ENCODE peak calls at places on chromosome 12, in six cellular contexts. One of them, this sample, is unnamed.

GRCh38 chr12:96193725-96194571 is at the start of gene ELK3:
- DNase-seq in HCT116: no peak
- DNase-seq in IMR-90: peak
- DNase-seq in Peyer's patch: peak
- DNase-seq in ovary: peak
- DNase-seq in stomach: peak
- DNase-seq in this sample: peak

GRCh38 chr12:7907009-7907408 is 29.0 kb downstream of the SLC2A3 start:
- DNase-seq in HCT116: peak
- DNase-seq in IMR-90: peak
- DNase-seq in Peyer's patch: no peak
- DNase-seq in ovary: no peak
- DNase-seq in stomach: peak
- DNase-seq in this sample: peak

GRCh38 chr12:57739914-57740538 is 1.5 kb upstream of the AGAP2 start:
- DNase-seq in HCT116: no peak
- DNase-seq in IMR-90: no peak
- DNase-seq in Peyer's patch: no peak
- DNase-seq in ovary: no peak
- DNase-seq in stomach: no peak
- DNase-seq in this sample: no peak

GRCh38 chr12:105671720-105672119 is 341.2 kb downstream of the C12orf75 start:
- DNase-seq in HCT116: no peak
- DNase-seq in IMR-90: peak
- DNase-seq in Peyer's patch: no peak
- DNase-seq in ovary: no peak
- DNase-seq in stomach: no peak
- DNase-seq in this sample: no peak

GRCh38 chr12:124921200-124922008 is 7.0 kb upstream of the UBC start:
- DNase-seq in HCT116: no peak
- DNase-seq in IMR-90: peak
- DNase-seq in Peyer's patch: peak
- DNase-seq in ovary: peak
- DNase-seq in stomach: peak
- DNase-seq in this sample: no peak

GRCh38 chr12:14961466-14962155 is at the start of gene ARHGDIB:
- DNase-seq in HCT116: no peak
- DNase-seq in IMR-90: no peak
- DNase-seq in Peyer's patch: peak
- DNase-seq in ovary: no peak
- DNase-seq in stomach: peak
- DNase-seq in this sample: peak

GRCh38 chr12:59484575-59484974 is 111.3 kb upstream of the SLC16A7 start:
- DNase-seq in HCT116: no peak
- DNase-seq in IMR-90: no peak
- DNase-seq in Peyer's patch: no peak
- DNase-seq in ovary: no peak
- DNase-seq in stomach: no peak
- DNase-seq in this sample: no peak

GRCh38 chr12:21818627-21819026 is 44.1 kb upstream of the KCNJ8 start:
- DNase-seq in HCT116: no peak
- DNase-seq in IMR-90: peak
- DNase-seq in Peyer's patch: no peak
- DNase-seq in ovary: no peak
- DNase-seq in stomach: no peak
- DNase-seq in this sample: no peak

GRCh38 chr12:123951467-123951866 is 21.2 kb downstream of the CCDC92 start:
- DNase-seq in HCT116: no peak
- DNase-seq in IMR-90: no peak
- DNase-seq in Peyer's patch: no peak
- DNase-seq in ovary: no peak
- DNase-seq in stomach: no peak
- DNase-seq in this sample: no peak

GRCh38 chr12:4286228-4286627 is 12.7 kb downstream of the CCND2 start:
- DNase-seq in HCT116: no peak
- DNase-seq in IMR-90: no peak
- DNase-seq in Peyer's patch: no peak
- DNase-seq in ovary: no peak
- DNase-seq in stomach: no peak
- DNase-seq in this sample: no peak

GRCh38 chr12:124667671-124668337 is 100.4 kb upstream of the NCOR2 start:
- DNase-seq in HCT116: no peak
- DNase-seq in IMR-90: no peak
- DNase-seq in Peyer's patch: no peak
- DNase-seq in ovary: no peak
- DNase-seq in stomach: peak
- DNase-seq in this sample: no peak

GRCh38 chr12:123948401-123949117 is 24.1 kb downstream of the CCDC92 start:
- DNase-seq in HCT116: no peak
- DNase-seq in IMR-90: no peak
- DNase-seq in Peyer's patch: no peak
- DNase-seq in ovary: no peak
- DNase-seq in stomach: no peak
- DNase-seq in this sample: no peak

GRCh38 chr12:100987552-100988277 is 193.1 kb downstream of the ANO4 start:
- DNase-seq in HCT116: peak
- DNase-seq in IMR-90: peak
- DNase-seq in Peyer's patch: no peak
- DNase-seq in ovary: peak
- DNase-seq in stomach: no peak
- DNase-seq in this sample: no peak

GRCh38 chr12:10716704-10717315 is 6.3 kb downstream of the YBX3 start:
- DNase-seq in HCT116: peak
- DNase-seq in IMR-90: peak
- DNase-seq in Peyer's patch: peak
- DNase-seq in ovary: peak
- DNase-seq in stomach: peak
- DNase-seq in this sample: no peak

GRCh38 chr12:78155546-78155945 is 324.9 kb downstream of the NAV3 start:
- DNase-seq in HCT116: no peak
- DNase-seq in IMR-90: peak
- DNase-seq in Peyer's patch: no peak
- DNase-seq in ovary: no peak
- DNase-seq in stomach: no peak
- DNase-seq in this sample: no peak

GRCh38 chr12:49121047-49121696 is 10.0 kb downstream of the TUBA1B start:
- DNase-seq in HCT116: peak
- DNase-seq in IMR-90: peak
- DNase-seq in Peyer's patch: no peak
- DNase-seq in ovary: no peak
- DNase-seq in stomach: peak
- DNase-seq in this sample: no peak

GRCh38 chr12:66756631-66757030 is 77.8 kb upstream of the GRIP1 start:
- DNase-seq in HCT116: no peak
- DNase-seq in IMR-90: no peak
- DNase-seq in Peyer's patch: no peak
- DNase-seq in ovary: no peak
- DNase-seq in stomach: no peak
- DNase-seq in this sample: no peak

GRCh38 chr12:40145896-40146295 is 40.0 kb upstream of the SLC2A13 start:
- DNase-seq in HCT116: no peak
- DNase-seq in IMR-90: no peak
- DNase-seq in Peyer's patch: no peak
- DNase-seq in ovary: no peak
- DNase-seq in stomach: no peak
- DNase-seq in this sample: peak

GRCh38 chr12:15520083-15520482 is 197.8 kb downstream of the PTPRO start:
- DNase-seq in HCT116: no peak
- DNase-seq in IMR-90: no peak
- DNase-seq in Peyer's patch: no peak
- DNase-seq in ovary: no peak
- DNase-seq in stomach: no peak
- DNase-seq in this sample: no peak

GRCh38 chr12:129074379-129074778 is 221.1 kb downstream of the GLT1D1 start:
- DNase-seq in HCT116: no peak
- DNase-seq in IMR-90: no peak
- DNase-seq in Peyer's patch: no peak
- DNase-seq in ovary: no peak
- DNase-seq in stomach: no peak
- DNase-seq in this sample: no peak

GRCh38 chr12:63098851-63099250 is 52.1 kb downstream of the AVPR1A start:
- DNase-seq in HCT116: no peak
- DNase-seq in IMR-90: no peak
- DNase-seq in Peyer's patch: no peak
- DNase-seq in ovary: no peak
- DNase-seq in stomach: no peak
- DNase-seq in this sample: peak

GRCh38 chr12:23757541-23757962 is 191.9 kb downstream of the SOX5 start:
- DNase-seq in HCT116: no peak
- DNase-seq in IMR-90: no peak
- DNase-seq in Peyer's patch: no peak
- DNase-seq in ovary: no peak
- DNase-seq in stomach: no peak
- DNase-seq in this sample: no peak

GRCh38 chr12:1836854-1837411 is 16.6 kb downstream of the LRTM2 start:
- DNase-seq in HCT116: no peak
- DNase-seq in IMR-90: no peak
- DNase-seq in Peyer's patch: no peak
- DNase-seq in ovary: no peak
- DNase-seq in stomach: no peak
- DNase-seq in this sample: no peak

GRCh38 chr12:107467716-107468115 is 217.9 kb upstream of the PWP1 start:
- DNase-seq in HCT116: no peak
- DNase-seq in IMR-90: peak
- DNase-seq in Peyer's patch: no peak
- DNase-seq in ovary: no peak
- DNase-seq in stomach: no peak
- DNase-seq in this sample: no peak

GRCh38 chr12:117363263-117363662 is 1.8 kb upstream of the NOS1 start:
- DNase-seq in HCT116: no peak
- DNase-seq in IMR-90: no peak
- DNase-seq in Peyer's patch: no peak
- DNase-seq in ovary: no peak
- DNase-seq in stomach: no peak
- DNase-seq in this sample: no peak

GRCh38 chr12:27012239-27012981 is 1.8 kb downstream of the TM7SF3 start:
- DNase-seq in HCT116: no peak
- DNase-seq in IMR-90: no peak
- DNase-seq in Peyer's patch: no peak
- DNase-seq in ovary: no peak
- DNase-seq in stomach: no peak
- DNase-seq in this sample: peak
- TF ChIP-seq POLR2A in HCT116: no peak
- TF ChIP-seq POLR2A in IMR-90: no peak
- TF ChIP-seq POLR2A in Peyer's patch: no peak
- TF ChIP-seq POLR2A in ovary: no peak
- TF ChIP-seq POLR2A in stomach: no peak
- TF ChIP-seq POLR2A in this sample: no peak

GRCh38 chr12:121404734-121405133 is 4.8 kb downstream of the RNF34 start:
- DNase-seq in HCT116: no peak
- DNase-seq in IMR-90: no peak
- DNase-seq in Peyer's patch: no peak
- DNase-seq in ovary: no peak
- DNase-seq in stomach: peak
- DNase-seq in this sample: peak

GRCh38 chr12:121397521-121397920 is 2.4 kb upstream of the RNF34 start:
- DNase-seq in HCT116: no peak
- DNase-seq in IMR-90: no peak
- DNase-seq in Peyer's patch: no peak
- DNase-seq in ovary: no peak
- DNase-seq in stomach: no peak
- DNase-seq in this sample: no peak

GRCh38 chr12:121403721-121404120 is 3.8 kb downstream of the RNF34 start:
- DNase-seq in HCT116: no peak
- DNase-seq in IMR-90: no peak
- DNase-seq in Peyer's patch: no peak
- DNase-seq in ovary: no peak
- DNase-seq in stomach: no peak
- DNase-seq in this sample: no peak

GRCh38 chr12:121399391-121400331 is at the start of gene RNF34:
- DNase-seq in HCT116: peak
- DNase-seq in IMR-90: peak
- DNase-seq in Peyer's patch: peak
- DNase-seq in ovary: peak
- DNase-seq in stomach: peak
- DNase-seq in this sample: peak

GRCh38 chr12:121400332-121401139 is 618 bp downstream of the RNF34 start:
- DNase-seq in HCT116: peak
- DNase-seq in IMR-90: peak
- DNase-seq in Peyer's patch: peak
- DNase-seq in ovary: no peak
- DNase-seq in stomach: peak
- DNase-seq in this sample: peak
- TF ChIP-seq POLR2A in HCT116: no peak
- TF ChIP-seq POLR2A in IMR-90: no peak
- TF ChIP-seq POLR2A in Peyer's patch: peak
- TF ChIP-seq POLR2A in ovary: no peak
- TF ChIP-seq POLR2A in stomach: peak
- TF ChIP-seq POLR2A in this sample: peak

GRCh38 chr12:53481108-53481442 is 18.2 kb downstream of the MAP3K12 start:
- DNase-seq in HCT116: no peak
- DNase-seq in IMR-90: no peak
- DNase-seq in Peyer's patch: no peak
- DNase-seq in ovary: no peak
- DNase-seq in stomach: no peak
- DNase-seq in this sample: no peak
- TF ChIP-seq POLR2A in HCT116: no peak
- TF ChIP-seq POLR2A in IMR-90: no peak
- TF ChIP-seq POLR2A in Peyer's patch: no peak
- TF ChIP-seq POLR2A in ovary: no peak
- TF ChIP-seq POLR2A in stomach: no peak
- TF ChIP-seq POLR2A in this sample: no peak

GRCh38 chr12:666066-666465 is 2.8 kb upstream of the NINJ2 start:
- DNase-seq in HCT116: no peak
- DNase-seq in IMR-90: no peak
- DNase-seq in Peyer's patch: no peak
- DNase-seq in ovary: no peak
- DNase-seq in stomach: no peak
- DNase-seq in this sample: no peak

GRCh38 chr12:664075-664778 is 982 bp upstream of the NINJ2 start:
- DNase-seq in HCT116: no peak
- DNase-seq in IMR-90: no peak
- DNase-seq in Peyer's patch: no peak
- DNase-seq in ovary: no peak
- DNase-seq in stomach: no peak
- DNase-seq in this sample: no peak

GRCh38 chr12:668092-668481 is 4.8 kb upstream of the NINJ2 start:
- DNase-seq in HCT116: no peak
- DNase-seq in IMR-90: no peak
- DNase-seq in Peyer's patch: no peak
- DNase-seq in ovary: no peak
- DNase-seq in stomach: no peak
- DNase-seq in this sample: no peak

GRCh38 chr12:664779-665092 is 1.5 kb upstream of the NINJ2 start:
- DNase-seq in HCT116: no peak
- DNase-seq in IMR-90: no peak
- DNase-seq in Peyer's patch: no peak
- DNase-seq in ovary: no peak
- DNase-seq in stomach: no peak
- DNase-seq in this sample: no peak

DNA sequence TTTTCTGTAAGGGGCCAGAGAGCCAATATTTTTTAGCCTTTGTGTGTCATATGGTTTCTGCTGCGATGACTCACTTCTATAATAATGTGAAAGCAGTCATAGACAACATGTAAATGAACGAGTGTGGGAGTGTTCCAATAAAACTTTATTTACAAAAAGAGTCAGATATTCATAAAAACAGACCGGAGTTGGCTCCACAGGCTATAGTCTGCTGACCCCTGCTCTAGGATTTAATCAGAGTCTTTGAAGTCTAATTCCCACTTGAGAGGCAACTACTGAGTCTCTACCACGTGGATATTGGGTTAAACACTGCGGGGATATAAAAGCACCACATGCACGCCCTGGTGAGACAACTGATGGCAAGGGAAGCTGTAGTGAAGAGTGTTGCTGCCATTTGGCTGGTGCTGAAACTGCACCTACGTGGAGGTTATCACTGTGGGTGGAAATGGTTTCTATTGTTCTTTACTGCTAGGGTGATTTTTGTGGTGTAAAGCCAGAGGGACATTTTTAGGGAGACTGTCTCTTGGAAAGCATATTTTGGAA is 3.6 kb upstream of the NINJ2 start:
- DNase-seq in HCT116: no peak
- DNase-seq in IMR-90: peak
- DNase-seq in Peyer's patch: no peak
- DNase-seq in ovary: no peak
- DNase-seq in stomach: no peak
- DNase-seq in this sample: peak
- TF ChIP-seq POLR2A in HCT116: no peak
- TF ChIP-seq POLR2A in IMR-90: no peak
- TF ChIP-seq POLR2A in Peyer's patch: no peak
- TF ChIP-seq POLR2A in ovary: no peak
- TF ChIP-seq POLR2A in stomach: no peak
- TF ChIP-seq POLR2A in this sample: no peak